ENCODE peak calls at places on chromosomes 16 and 17, in six cellular contexts. O is Peyer's patch, P is adrenal gland, C is pancreas, Y is cardiac fibroblast, X is foreskin fibroblast. U is an unnamed sample.

GRCh38 chr16:20242568-20243240 is 84.6 kb downstream of the GP2 start:
- DNase-seq in O (no peak), P (no peak), C (no peak), Y (no peak), X (no peak), U (no peak)

GRCh38 chr17:17557796-17558195 is 33.7 kb downstream of the PEMT start:
- DNase-seq in O (no peak), P (no peak), C (no peak), Y (no peak), X (no peak), U (no peak)

GRCh38 chr17:15446036-15446435 is 21.4 kb downstream of the CDRT4 start:
- DNase-seq in O (no peak), P (no peak), C (no peak), Y (no peak), X (no peak), U (no peak)

GRCh38 chr16:81189100-81189664 is 49.3 kb upstream of the BCO1 start:
- DNase-seq in O (peak), P (peak), C (peak), Y (peak), X (peak), U (no peak)

GRCh38 chr17:56230660-56231059 is 77.4 kb downstream of the ANKFN1 start:
- DNase-seq in O (no peak), P (no peak), C (no peak), Y (peak), X (no peak), U (no peak)

GRCh38 chr17:79951361-79952264 is 84.1 kb downstream of the TBC1D16 start:
- DNase-seq in O (peak), P (peak), C (peak), Y (peak), X (peak), U (no peak)

GRCh38 chr16:49462356-49462988 is 88.9 kb downstream of the C16orf78 start:
- DNase-seq in O (peak), P (no peak), C (no peak), Y (no peak), X (no peak), U (no peak)

GRCh38 chr17:2181206-2181983 is 122.2 kb downstream of the SMG6 start:
- DNase-seq in O (no peak), P (peak), C (no peak), Y (peak), X (peak), U (no peak)

GRCh38 chr16:30494028-30494427 is 21.5 kb downstream of the ITGAL start:
- DNase-seq in O (no peak), P (no peak), C (no peak), Y (no peak), X (no peak), U (no peak)

GRCh38 chr16:87076950-87077749 is 240.0 kb downstream of the C16orf95 start:
- DNase-seq in O (peak), P (peak), C (peak), Y (peak), X (peak), U (peak)

GRCh38 chr16:50309527-50310307 is 43.4 kb downstream of the ADCY7 start:
- DNase-seq in O (peak), P (no peak), C (no peak), Y (no peak), X (no peak), U (peak)

GRCh38 chr16:66525396-66526180 is 24.3 kb downstream of the TK2 start:
- DNase-seq in O (no peak), P (no peak), C (no peak), Y (peak), X (no peak), U (no peak)

GRCh38 chr17:54898576-54898975 is 2.1 kb upstream of the TOM1L1 start:
- DNase-seq in O (no peak), P (no peak), C (no peak), Y (no peak), X (no peak), U (no peak)

GRCh38 chr17:10036511-10037061 is 131.5 kb upstream of the RCVRN start:
- DNase-seq in O (no peak), P (peak), C (no peak), Y (peak), X (no peak), U (no peak)

GRCh38 chr17:43563262-43564079 is 17.3 kb upstream of the ETV4 start:
- DNase-seq in O (no peak), P (no peak), C (no peak), Y (no peak), X (no peak), U (no peak)

GRCh38 chr17:62717589-62718342 is 90.3 kb downstream of the MRC2 start:
- DNase-seq in O (no peak), P (no peak), C (no peak), Y (no peak), X (no peak), U (no peak)

GRCh38 chr17:29715680-29716079 is 93.0 kb upstream of the CORO6 start:
- DNase-seq in O (no peak), P (no peak), C (no peak), Y (no peak), X (no peak), U (no peak)

GRCh38 chr17:76866774-76867577 is 1.2 kb upstream of the MGAT5B start:
- DNase-seq in O (no peak), P (no peak), C (no peak), Y (peak), X (peak), U (peak)

GRCh38 chr17:7108560-7108925 is 6.1 kb downstream of the ASGR2 start:
- DNase-seq in O (peak), P (no peak), C (no peak), Y (no peak), X (no peak), U (no peak)

GRCh38 chr16:61909074-61909473 is 127.2 kb downstream of the CDH8 start:
- DNase-seq in O (no peak), P (no peak), C (no peak), Y (no peak), X (no peak), U (no peak)

GRCh38 chr17:63828936-63829335 is 1.5 kb upstream of the FTSJ3 start:
- DNase-seq in O (no peak), P (no peak), C (no peak), Y (no peak), X (no peak), U (no peak)

GRCh38 chr17:1539811-1540210 is 22.8 kb downstream of the PITPNA start:
- DNase-seq in O (no peak), P (no peak), C (no peak), Y (no peak), X (no peak), U (no peak)

GRCh38 chr17:7508846-7509245 is 24.7 kb downstream of the POLR2A start:
- DNase-seq in O (peak), P (no peak), C (no peak), Y (no peak), X (no peak), U (no peak)

GRCh38 chr17:17603178-17603894 is 11.8 kb upstream of the PEMT start:
- DNase-seq in O (no peak), P (no peak), C (no peak), Y (no peak), X (no peak), U (no peak)

GRCh38 chr17:9959377-9959981 is 54.4 kb upstream of the RCVRN start:
- DNase-seq in O (no peak), P (peak), C (no peak), Y (peak), X (peak), U (peak)

GRCh38 chr17:14361945-14362508 is 61.1 kb downstream of the HS3ST3B1 start:
- DNase-seq in O (no peak), P (no peak), C (no peak), Y (no peak), X (no peak), U (no peak)

GRCh38 chr16:67834242-67834614 is 7.9 kb upstream of the THAP11 start:
- DNase-seq in O (no peak), P (no peak), C (no peak), Y (no peak), X (no peak), U (no peak)

GRCh38 chr17:73820686-73821448 is 176.6 kb upstream of the SDK2 start:
- DNase-seq in O (no peak), P (peak), C (no peak), Y (peak), X (no peak), U (no peak)

GRCh38 chr17:59874366-59874765 is 18.4 kb downstream of the TUBD1 start:
- DNase-seq in O (no peak), P (no peak), C (no peak), Y (no peak), X (no peak), U (no peak)

GRCh38 chr16:26985100-26986065 is 81.3 kb upstream of the C16orf82 start:
- DNase-seq in O (no peak), P (no peak), C (no peak), Y (no peak), X (no peak), U (no peak)
- H3K4me3 ChIP-seq in O (no peak), P (no peak), C (no peak), Y (no peak), X (no peak), U (no peak)

GRCh38 chr16:89657442-89658220 is at the start of the genes CHMP1A and SPATA33:
- DNase-seq in O (peak), P (peak), C (peak), Y (peak), X (peak), U (peak)
- TF ChIP-seq CTCF in O (no peak), P (no peak), C (no peak), Y (no peak), X (no peak), U (no peak)

DNA sequence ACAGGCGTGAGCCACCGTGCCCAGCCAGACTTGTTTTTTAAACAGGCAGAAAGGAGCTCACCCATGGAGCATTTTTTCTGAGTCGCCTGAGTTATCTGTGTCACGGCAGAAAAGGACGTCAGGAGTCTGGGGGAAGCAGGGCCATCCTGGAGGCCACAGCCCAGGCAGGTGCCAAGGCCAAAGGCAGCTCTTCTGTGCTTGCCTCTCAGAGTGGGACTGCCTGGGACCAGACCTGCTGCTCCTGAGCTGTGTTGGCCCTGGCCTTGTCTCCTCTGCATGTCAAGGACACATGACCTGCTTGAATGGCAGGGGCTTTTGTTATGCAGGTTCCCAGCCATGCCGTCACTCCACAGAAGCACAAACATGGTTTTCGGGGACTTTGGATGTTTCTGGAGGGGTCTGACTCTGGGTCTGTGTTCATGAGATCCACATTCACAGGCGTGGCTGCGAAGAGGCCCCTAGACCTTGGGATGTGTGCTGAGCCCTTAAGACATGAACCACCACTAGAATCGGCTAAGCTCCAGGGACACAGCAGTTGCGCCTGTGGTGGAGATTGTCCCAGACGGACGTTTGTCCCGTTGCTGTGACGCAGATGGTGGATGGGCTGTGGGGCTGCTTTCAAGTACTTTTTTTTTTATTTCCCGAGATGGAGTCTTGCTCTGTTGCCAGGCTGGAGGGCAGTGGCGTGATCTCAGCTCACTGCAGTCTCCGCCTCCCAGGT is 33.8 kb downstream of the FOXK2 start:
- DNase-seq in O (no peak), P (peak), C (peak), Y (no peak), X (no peak), U (no peak)
- H3K4me3 ChIP-seq in O (no peak), P (no peak), C (no peak), Y (no peak), X (no peak), U (no peak)

GRCh38 chr16:85027349-85027967 is at the start of gene KIAA0513:
- DNase-seq in O (peak), P (peak), C (peak), Y (peak), X (peak), U (peak)
- TF ChIP-seq CTCF in O (no peak), P (no peak), C (no peak), Y (peak), X (peak), U (no peak)

DNA sequence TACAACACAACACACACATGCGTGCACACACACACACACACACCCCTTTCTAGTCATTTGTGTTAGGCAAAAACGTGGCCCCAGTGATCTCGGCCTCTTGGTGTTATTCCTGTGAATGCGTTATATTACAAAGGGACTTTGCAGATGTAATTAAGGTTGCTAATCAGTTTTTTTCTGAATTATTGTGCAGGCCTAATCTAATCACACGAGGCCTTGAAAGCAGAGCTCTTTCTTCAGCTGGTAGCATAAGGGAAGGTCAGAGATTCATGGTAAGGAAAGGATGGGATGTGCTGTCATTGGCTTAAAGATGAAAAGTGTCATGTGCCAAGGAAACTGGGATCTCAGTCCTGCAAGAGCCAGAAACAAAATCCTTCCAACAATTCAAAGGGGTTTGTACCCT is 113.4 kb upstream of the ELAC2 start:
- DNase-seq in O (no peak), P (no peak), C (no peak), Y (no peak), X (no peak), U (no peak)
- H3K4me3 ChIP-seq in O (no peak), P (no peak), C (no peak), Y (no peak), X (no peak), U (no peak)

DNA sequence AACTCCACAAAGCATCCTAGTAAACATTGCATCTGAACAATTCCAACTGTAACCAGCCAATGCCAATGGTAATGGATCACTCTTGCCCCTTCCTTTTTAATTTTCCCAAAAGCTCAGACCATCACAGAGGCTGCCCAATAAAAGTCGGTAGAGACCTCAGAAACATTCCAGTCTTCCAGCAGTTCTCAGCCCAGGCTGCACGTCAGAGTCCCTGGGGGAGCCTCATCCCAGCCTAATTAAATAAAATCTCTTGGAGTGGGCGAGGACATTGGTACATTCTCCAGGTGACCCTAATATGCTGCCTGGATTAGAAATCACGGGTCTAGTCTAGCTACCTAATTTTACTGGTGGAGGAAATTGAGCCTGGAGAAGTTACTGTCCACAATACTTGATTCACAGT is 117.1 kb upstream of the MYOCD start:
- DNase-seq in O (no peak), P (no peak), C (no peak), Y (no peak), X (no peak), U (no peak)
- TF ChIP-seq CTCF in O (no peak), P (no peak), C (no peak), Y (no peak), X (no peak), U (no peak)

GRCh38 chr16:2527784-2528100 is 3.5 kb downstream of the CEMP1 start:
- DNase-seq in O (no peak), P (no peak), C (no peak), Y (no peak), X (no peak), U (no peak)

GRCh38 chr16:2524339-2524938 is 4.3 kb downstream of the AMDHD2 start:
- DNase-seq in O (peak), P (no peak), C (no peak), Y (no peak), X (no peak), U (no peak)

GRCh38 chr16:2528161-2529060 is 2.8 kb downstream of the CEMP1 start:
- DNase-seq in O (no peak), P (no peak), C (no peak), Y (no peak), X (no peak), U (no peak)

GRCh38 chr16:2527071-2527783 is 4.0 kb downstream of the CEMP1 start:
- DNase-seq in O (no peak), P (no peak), C (no peak), Y (no peak), X (no peak), U (no peak)

DNA sequence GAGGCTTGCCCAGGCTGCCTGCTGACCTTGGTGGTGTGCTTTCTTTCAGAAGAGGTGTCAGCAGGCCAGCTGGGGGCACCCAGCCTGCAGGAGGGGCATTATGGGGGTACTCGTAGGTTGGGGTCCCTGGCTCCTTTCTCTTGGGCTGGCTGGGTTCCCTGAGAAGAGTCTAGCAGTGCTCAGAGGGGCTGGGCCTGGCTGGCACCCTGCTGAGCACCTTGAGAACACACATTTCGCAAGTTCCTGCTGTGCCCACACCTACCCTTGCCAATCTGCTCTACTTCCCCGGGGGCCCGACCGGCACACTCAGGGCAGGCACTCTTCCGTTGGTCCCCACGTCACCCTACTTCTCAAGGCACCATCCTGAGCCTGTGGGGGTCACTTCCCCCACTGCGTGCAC is 5.1 kb downstream of the CEMP1 start:
- DNase-seq in O (no peak), P (no peak), C (no peak), Y (no peak), X (no peak), U (no peak)
- H3K4me3 ChIP-seq in O (no peak), P (no peak), C (no peak), Y (no peak), X (no peak), U (no peak)

U was measured in epithelial cell of esophagus.